ENCODE peak calls at places on chromosomes 7 and 10, in five cellular contexts. S, K, N, A and C are unnamed samples.

GRCh38 chr7:121745856-121746255 is 127.1 kb upstream of the PTPRZ1 start:
- DNase-seq in A (no peak), S (no peak), K (no peak), N (no peak), C (no peak)

GRCh38 chr7:142357953-142358520 is 100.2 kb upstream of the PRSS58 start:
- DNase-seq in A (peak; percentile 77), K (peak; percentile 83), N (peak; percentile 83), S (peak; percentile 48), C (peak; percentile 64)

GRCh38 chr10:132397671-132398565 is 918 bp downstream of the PWWP2B start:
- DNase-seq in K (peak; percentile 47), A (peak; percentile 69), S (no peak), N (no peak), C (no peak)

GRCh38 chr10:124343351-124344265 is 75.1 kb downstream of the OAT start:
- DNase-seq in K (no peak), N (no peak), A (no peak), S (no peak), C (peak; percentile 12)

GRCh38 chr10:100027416-100027815 is 17.7 kb upstream of the DNMBP start:
- DNase-seq in S (no peak), N (no peak), A (no peak), K (no peak), C (no peak)

GRCh38 chr10:126384269-126384873 is 3.9 kb downstream of the ADAM12 start:
- DNase-seq in N (no peak), A (peak; percentile 78), S (no peak), K (peak; percentile 96), C (no peak)

GRCh38 chr10:47383254-47384147 is 592 bp downstream of the ZNF488 start:
- DNase-seq in A (peak; percentile 9), N (peak; percentile 53), K (no peak), S (no peak), C (peak; percentile 84)

GRCh38 chr7:158143196-158144120 is 444.2 kb downstream of the PTPRN2 start:
- DNase-seq in A (no peak), S (no peak), N (no peak), K (no peak), C (no peak)

GRCh38 chr7:122303971-122304603 is 463 bp downstream of the FEZF1 start:
- DNase-seq in N (peak; percentile 52), S (no peak), A (no peak), K (no peak), C (peak; percentile 77)

GRCh38 chr10:35356725-35357092 is 20.4 kb downstream of the CCNY start:
- DNase-seq in S (no peak), N (no peak), K (no peak), A (no peak), C (no peak)

GRCh38 chr7:148304456-148304855 is 286.1 kb upstream of the C7orf33 start:
- DNase-seq in A (no peak), K (no peak), N (peak; percentile 63), S (no peak), C (no peak)

GRCh38 chr10:61890430-61890829 is 11.1 kb upstream of the ARID5B start:
- DNase-seq in K (peak; percentile 30), A (no peak), N (no peak), S (no peak), C (no peak)

GRCh38 chr10:92594194-92594593 is 1.3 kb downstream of the KIF11 start:
- DNase-seq in N (no peak), A (no peak), K (no peak), S (no peak), C (no peak)

GRCh38 chr7:44068054-44068453 is 2.7 kb upstream of the PGAM2 start:
- DNase-seq in N (no peak), K (peak; percentile 50), S (no peak), A (no peak), C (no peak)

GRCh38 chr7:155844526-155844925 is 32.3 kb upstream of the SHH start:
- DNase-seq in K (no peak), S (no peak), N (no peak), A (no peak), C (no peak)

GRCh38 chr10:65570143-65571010 is 1355.5 kb upstream of the LRRTM3 start:
- DNase-seq in S (peak; percentile 59), N (peak; percentile 92), K (peak; percentile 16), A (peak; percentile 53), C (peak; percentile 85)

GRCh38 chr10:62050941-62051433 is 149.5 kb downstream of the ARID5B start:
- DNase-seq in N (peak; percentile 84), K (peak; percentile 96), A (peak; percentile 96), S (no peak), C (no peak)

GRCh38 chr10:24826022-24826421 is 102.3 kb upstream of the ARHGAP21 start:
- DNase-seq in K (peak; percentile 78), S (no peak), N (no peak), A (peak; percentile 77), C (no peak)

GRCh38 chr7:34727464-34727995 is 69.5 kb downstream of the NPSR1 start:
- DNase-seq in A (no peak), K (no peak), S (no peak), N (no peak), C (no peak)

GRCh38 chr7:112419543-112420130 is 30.6 kb upstream of the IFRD1 start:
- DNase-seq in N (no peak), A (no peak), K (no peak), S (no peak), C (no peak)

GRCh38 chr10:81820418-81820817 is 54.6 kb upstream of the NRG3 start:
- DNase-seq in K (no peak), S (no peak), A (peak; percentile 16), N (peak; percentile 77), C (no peak)

GRCh38 chr7:47940482-47941001 is 7.7 kb downstream of the PKD1L1 start:
- DNase-seq in N (no peak), A (peak; percentile 84), S (no peak), K (peak; percentile 77), C (no peak)

GRCh38 chr7:26492816-26493215 is 201.2 kb downstream of the SNX10 start:
- DNase-seq in K (no peak), A (no peak), N (no peak), S (no peak), C (no peak)

GRCh38 chr7:141074162-141074989 is 512 bp downstream of the TMEM178B start:
- DNase-seq in A (peak; percentile 16), S (peak; percentile 48), K (no peak), N (peak; percentile 59), C (peak; percentile 63)

GRCh38 chr7:141074997-141075396 is 1.1 kb downstream of the TMEM178B start:
- DNase-seq in K (no peak), A (no peak), S (no peak), N (no peak), C (no peak)

GRCh38 chr7:141072548-141073172 is 1.2 kb upstream of the TMEM178B start:
- DNase-seq in K (peak; percentile 73), A (peak; percentile 40), N (peak; percentile 54), S (peak; percentile 48), C (peak; percentile 57)

GRCh38 chr7:141073173-141073640 is 657 bp upstream of the TMEM178B start:
- DNase-seq in S (peak; percentile 77), K (peak; percentile 44), A (peak; percentile 50), N (peak; percentile 75), C (no peak)

DNA sequence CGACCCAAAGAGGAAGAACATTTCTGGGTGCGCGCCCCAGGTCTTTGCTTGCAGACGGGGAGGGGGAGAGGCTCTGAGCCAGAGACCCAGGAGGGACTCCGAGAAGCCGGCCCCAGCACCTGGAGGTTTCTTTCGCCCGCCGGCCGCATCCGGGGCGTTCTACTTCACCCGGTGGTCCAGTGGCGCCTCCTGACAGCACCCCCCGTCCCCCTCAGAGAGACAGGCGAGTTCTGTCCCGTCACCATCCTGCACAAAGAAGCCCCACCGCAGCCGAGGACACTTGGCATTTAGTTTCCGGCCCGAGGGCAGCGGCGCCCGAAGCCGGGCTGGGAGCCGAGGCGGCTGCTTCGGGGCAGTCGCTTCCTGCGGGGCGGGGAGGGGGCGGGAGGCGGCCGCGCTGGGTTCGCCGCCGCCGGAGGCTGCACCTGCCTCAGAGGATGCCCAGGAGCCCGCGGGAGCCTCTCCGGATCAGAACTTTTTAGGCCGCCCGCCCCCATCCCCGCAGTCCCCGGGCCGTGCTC is at the start of gene TMEM178B:
- DNase-seq in S (peak; percentile 35), K (no peak), N (peak; percentile 60), A (no peak), C (peak; percentile 69)
- H3K9ac ChIP-seq in S (peak within 1 kb of the TSS; percentile 97), K (peak within 1 kb of the TSS; percentile 33), N (peak within 1 kb of the TSS; percentile 67), A (no peak within 1 kb of the TSS), C (peak within 1 kb of the TSS; percentile 78)

GRCh38 chr7:66100408-66101050 is 14.1 kb upstream of the CRCP start:
- DNase-seq in A (no peak), S (no peak), K (no peak), N (no peak), C (no peak)

GRCh38 chr7:66105263-66105748 is 9.3 kb upstream of the CRCP start:
- DNase-seq in N (no peak), S (no peak), K (no peak), A (no peak), C (no peak)

GRCh38 chr7:66099232-66099550 is 15.5 kb upstream of the CRCP start:
- DNase-seq in A (no peak), K (no peak), S (no peak), N (no peak), C (no peak)

GRCh38 chr7:66095010-66095409 is 19.4 kb downstream of the ASL start:
- DNase-seq in N (no peak), A (no peak), K (no peak), S (no peak), C (no peak)

DNA sequence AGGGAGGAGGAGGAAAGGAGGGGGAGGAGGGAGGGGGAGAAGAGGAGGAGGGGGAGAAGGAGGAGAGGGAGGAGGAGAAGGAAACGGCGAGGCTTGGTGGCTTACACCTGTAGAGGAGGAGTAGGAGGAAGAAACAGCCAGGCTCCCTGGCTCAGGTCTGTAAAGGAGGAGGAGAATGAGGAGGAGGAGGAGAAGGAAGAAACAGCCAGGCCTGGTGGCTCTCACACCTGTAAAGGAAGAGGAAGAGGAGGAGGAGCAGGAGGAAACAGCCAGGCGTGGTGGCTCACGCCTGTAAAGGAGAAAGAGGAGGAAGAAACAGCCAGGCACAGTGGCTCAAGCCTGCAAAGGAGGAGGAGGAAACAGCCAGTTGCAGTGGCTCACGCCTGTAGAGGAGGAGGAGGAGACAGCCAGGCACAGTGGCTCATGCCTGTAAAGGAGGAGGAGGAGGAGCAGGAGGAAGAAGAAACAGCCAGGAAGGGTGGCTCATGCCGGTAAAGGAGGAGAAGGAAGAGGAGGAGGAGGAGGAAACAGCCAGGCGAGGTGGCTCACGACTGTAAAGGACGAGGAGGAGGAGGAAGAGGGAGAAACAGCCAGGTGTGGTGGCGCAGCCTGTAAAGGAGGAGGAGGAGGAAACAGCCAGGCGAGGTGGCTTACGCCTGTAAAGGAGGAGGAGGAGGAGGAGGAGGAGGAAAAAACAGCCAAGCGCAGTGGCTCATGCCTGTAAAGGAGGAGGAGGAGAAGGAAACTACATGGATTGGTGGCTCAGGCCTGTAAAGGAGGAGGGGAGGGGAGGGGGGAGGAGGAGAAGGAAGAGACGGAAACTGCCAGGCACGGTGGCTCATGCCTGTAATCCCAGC is 14.9 kb upstream of the CRCP start:
- DNase-seq in A (peak; percentile 91), N (peak; percentile 93), K (peak; percentile 89), S (peak; percentile 39), C (peak; percentile 82)
- H3K18ac ChIP-seq in A (peak overlapping the region; percentile 93), N (peak overlapping the region; percentile 3), K (peak overlapping the region; percentile 87), S (peak overlapping the region; percentile 40), C (peak overlapping the region; percentile 32)

GRCh38 chr10:30219977-30220751 is 128.9 kb downstream of the MTPAP start:
- DNase-seq in K (peak; percentile 51), N (no peak), A (no peak), S (no peak), C (no peak)
- H3K27ac ChIP-seq in K (peak overlapping the region; percentile 10), N (no peak overlapping the region), A (peak overlapping the region; percentile 86), S (no peak overlapping the region), C (no peak overlapping the region)

DNA sequence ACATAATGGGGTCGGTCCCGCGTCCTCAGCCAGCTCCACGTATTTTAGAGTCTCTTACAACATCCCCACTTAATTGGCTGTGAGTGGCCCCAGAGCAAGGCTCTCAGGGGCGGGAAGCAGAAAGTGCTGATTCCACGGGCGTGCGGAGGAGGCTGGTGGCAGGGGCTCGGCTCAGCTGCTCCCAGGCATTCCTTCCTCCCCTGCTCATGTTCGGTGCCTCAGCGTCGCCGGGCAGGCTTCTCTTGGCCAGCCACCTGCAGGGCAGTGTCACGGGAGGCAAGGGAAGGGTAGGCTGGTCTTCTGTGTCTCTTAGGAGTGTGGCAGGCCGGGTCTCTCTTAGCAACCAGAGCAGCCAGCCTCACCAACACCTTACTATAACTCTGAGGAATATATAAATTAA is 33.8 kb downstream of the IL15RA start:
- DNase-seq in A (no peak), K (peak; percentile 59), N (no peak), S (no peak), C (peak; percentile 61)
- H3K9ac ChIP-seq in A (peak overlapping the region; percentile 87), K (no peak overlapping the region), N (no peak overlapping the region), S (peak overlapping the region; percentile 64), C (no peak overlapping the region)